ENCODE peak calls at places on chromosome X, in five cellular contexts. One of them, this sample, is unnamed.

GRCh38 chrX:150348365-150348764 is 14.8 kb upstream of the MAMLD1 start:
- DNase-seq in OCI-M1: no peak
- DNase-seq in tibial artery: no peak
- DNase-seq in RWPE1: no peak
- DNase-seq in fibroblast of mammary gland: no peak
- DNase-seq in this sample: peak

GRCh38 chrX:66676990-66677389 is 38.1 kb upstream of the EDA2R start:
- DNase-seq in OCI-M1: no peak
- DNase-seq in RWPE1: peak
- DNase-seq in tibial artery: no peak
- DNase-seq in fibroblast of mammary gland: peak
- DNase-seq in this sample: peak

GRCh38 chrX:44974462-44974861 is 101.5 kb downstream of the KDM6A start:
- DNase-seq in OCI-M1: no peak
- DNase-seq in fibroblast of mammary gland: peak
- DNase-seq in tibial artery: no peak
- DNase-seq in RWPE1: peak
- DNase-seq in this sample: peak

GRCh38 chrX:155179343-155179997 is 36.8 kb upstream of the VBP1 start:
- DNase-seq in fibroblast of mammary gland: no peak
- DNase-seq in RWPE1: no peak
- DNase-seq in OCI-M1: peak
- DNase-seq in tibial artery: no peak
- DNase-seq in this sample: no peak

GRCh38 chrX:31969714-31970113 is 897.9 kb upstream of the FTHL17 start:
- DNase-seq in OCI-M1: no peak
- DNase-seq in fibroblast of mammary gland: no peak
- DNase-seq in RWPE1: no peak
- DNase-seq in tibial artery: no peak
- DNase-seq in this sample: peak

GRCh38 chrX:19005909-19006308 is 22.0 kb upstream of the PHKA2 start:
- DNase-seq in tibial artery: no peak
- DNase-seq in fibroblast of mammary gland: no peak
- DNase-seq in OCI-M1: no peak
- DNase-seq in RWPE1: no peak
- DNase-seq in this sample: no peak

GRCh38 chrX:120463241-120463640 is 5.9 kb downstream of the LAMP2 start:
- DNase-seq in RWPE1: no peak
- DNase-seq in tibial artery: peak
- DNase-seq in fibroblast of mammary gland: peak
- DNase-seq in OCI-M1: peak
- DNase-seq in this sample: peak

GRCh38 chrX:107710617-107711391 is 64.8 kb downstream of the TSC22D3 start:
- DNase-seq in OCI-M1: peak
- DNase-seq in tibial artery: peak
- DNase-seq in fibroblast of mammary gland: peak
- DNase-seq in RWPE1: peak
- DNase-seq in this sample: peak

GRCh38 chrX:9337056-9337455 is 127.8 kb upstream of the TBL1X start:
- DNase-seq in fibroblast of mammary gland: peak
- DNase-seq in RWPE1: no peak
- DNase-seq in OCI-M1: no peak
- DNase-seq in tibial artery: peak
- DNase-seq in this sample: no peak

GRCh38 chrX:148380614-148381561 is 119.5 kb upstream of the AFF2 start:
- DNase-seq in fibroblast of mammary gland: no peak
- DNase-seq in RWPE1: no peak
- DNase-seq in tibial artery: no peak
- DNase-seq in OCI-M1: peak
- DNase-seq in this sample: peak

GRCh38 chrX:148459343-148459742 is 41.1 kb upstream of the AFF2 start:
- DNase-seq in fibroblast of mammary gland: no peak
- DNase-seq in OCI-M1: no peak
- DNase-seq in tibial artery: no peak
- DNase-seq in RWPE1: no peak
- DNase-seq in this sample: no peak

GRCh38 chrX:30620980-30621716 is 32.1 kb upstream of the GK start:
- DNase-seq in OCI-M1: peak
- DNase-seq in tibial artery: peak
- DNase-seq in fibroblast of mammary gland: peak
- DNase-seq in RWPE1: peak
- DNase-seq in this sample: peak

GRCh38 chrX:84363054-84363453 is 139.2 kb downstream of the HDX start:
- DNase-seq in tibial artery: no peak
- DNase-seq in OCI-M1: no peak
- DNase-seq in fibroblast of mammary gland: peak
- DNase-seq in RWPE1: no peak
- DNase-seq in this sample: no peak

GRCh38 chrX:39850630-39851152 is 247.1 kb downstream of the BCOR start:
- DNase-seq in RWPE1: no peak
- DNase-seq in tibial artery: no peak
- DNase-seq in OCI-M1: peak
- DNase-seq in fibroblast of mammary gland: peak
- DNase-seq in this sample: peak

GRCh38 chrX:37378399-37378798 is 29.2 kb downstream of the PRRG1 start:
- DNase-seq in fibroblast of mammary gland: peak
- DNase-seq in tibial artery: no peak
- DNase-seq in RWPE1: no peak
- DNase-seq in OCI-M1: no peak
- DNase-seq in this sample: no peak

GRCh38 chrX:150623583-150623982 is 55.2 kb downstream of the MTM1 start:
- DNase-seq in RWPE1: no peak
- DNase-seq in OCI-M1: no peak
- DNase-seq in tibial artery: no peak
- DNase-seq in fibroblast of mammary gland: no peak
- DNase-seq in this sample: no peak

GRCh38 chrX:86215260-86215659 is 67.0 kb downstream of the DACH2 start:
- DNase-seq in RWPE1: no peak
- DNase-seq in OCI-M1: no peak
- DNase-seq in tibial artery: no peak
- DNase-seq in fibroblast of mammary gland: no peak
- DNase-seq in this sample: no peak

GRCh38 chrX:103431316-103431715 is 55.0 kb downstream of the BEX3 start:
- DNase-seq in RWPE1: no peak
- DNase-seq in tibial artery: no peak
- DNase-seq in fibroblast of mammary gland: peak
- DNase-seq in OCI-M1: no peak
- DNase-seq in this sample: peak

GRCh38 chrX:48897157-48897620 is 379 bp downstream of the TIMM17B start:
- DNase-seq in OCI-M1: peak
- DNase-seq in fibroblast of mammary gland: peak
- DNase-seq in tibial artery: peak
- DNase-seq in RWPE1: peak
- DNase-seq in this sample: peak

GRCh38 chrX:112148397-112148796 is 65.8 kb upstream of the TRPC5 start:
- DNase-seq in OCI-M1: no peak
- DNase-seq in tibial artery: no peak
- DNase-seq in fibroblast of mammary gland: no peak
- DNase-seq in RWPE1: no peak
- DNase-seq in this sample: no peak

GRCh38 chrX:15702488-15703371 is 35.3 kb upstream of the CA5B start:
- DNase-seq in tibial artery: no peak
- DNase-seq in OCI-M1: no peak
- DNase-seq in fibroblast of mammary gland: no peak
- DNase-seq in RWPE1: no peak
- DNase-seq in this sample: no peak

GRCh38 chrX:9906919-9907318 is 60.2 kb upstream of the CLDN34 start:
- DNase-seq in RWPE1: peak
- DNase-seq in tibial artery: no peak
- DNase-seq in OCI-M1: no peak
- DNase-seq in fibroblast of mammary gland: no peak
- DNase-seq in this sample: no peak

GRCh38 chrX:16033336-16033735 is 90.0 kb upstream of the GRPR start:
- DNase-seq in OCI-M1: peak
- DNase-seq in fibroblast of mammary gland: peak
- DNase-seq in tibial artery: no peak
- DNase-seq in RWPE1: no peak
- DNase-seq in this sample: peak

GRCh38 chrX:116436358-116436816 is at the start of gene SLC6A14:
- DNase-seq in RWPE1: no peak
- DNase-seq in OCI-M1: peak
- DNase-seq in fibroblast of mammary gland: no peak
- DNase-seq in tibial artery: no peak
- DNase-seq in this sample: no peak

GRCh38 chrX:124232523-124233201 is 99.8 kb upstream of the TEX13D start:
- DNase-seq in tibial artery: no peak
- DNase-seq in RWPE1: no peak
- DNase-seq in OCI-M1: no peak
- DNase-seq in fibroblast of mammary gland: no peak
- DNase-seq in this sample: no peak

GRCh38 chrX:80808160-80808735 is 1.4 kb downstream of the BRWD3 start:
- DNase-seq in RWPE1: peak
- DNase-seq in fibroblast of mammary gland: peak
- DNase-seq in OCI-M1: peak
- DNase-seq in tibial artery: peak
- DNase-seq in this sample: peak

GRCh38 chrX:118251251-118251650 is 94.7 kb upstream of the WDR44 start:
- DNase-seq in tibial artery: peak
- DNase-seq in OCI-M1: no peak
- DNase-seq in RWPE1: no peak
- DNase-seq in fibroblast of mammary gland: peak
- DNase-seq in this sample: no peak

GRCh38 chrX:40434947-40435346 is 145.8 kb upstream of the ATP6AP2 start:
- DNase-seq in OCI-M1: peak
- DNase-seq in tibial artery: no peak
- DNase-seq in RWPE1: no peak
- DNase-seq in fibroblast of mammary gland: peak
- DNase-seq in this sample: no peak

GRCh38 chrX:113802837-113803236 is 781.0 kb upstream of the HTR2C start:
- DNase-seq in OCI-M1: no peak
- DNase-seq in tibial artery: no peak
- DNase-seq in RWPE1: no peak
- DNase-seq in fibroblast of mammary gland: no peak
- DNase-seq in this sample: no peak

GRCh38 chrX:113048896-113049295 is 208.3 kb upstream of the AMOT start:
- DNase-seq in tibial artery: no peak
- DNase-seq in fibroblast of mammary gland: no peak
- DNase-seq in RWPE1: no peak
- DNase-seq in OCI-M1: no peak
- DNase-seq in this sample: no peak

GRCh38 chrX:54865208-54865607 is 55.4 kb upstream of the TRO start:
- DNase-seq in OCI-M1: peak
- DNase-seq in tibial artery: no peak
- DNase-seq in fibroblast of mammary gland: no peak
- DNase-seq in RWPE1: no peak
- DNase-seq in this sample: no peak

GRCh38 chrX:155031657-155032056 is 5.0 kb downstream of the FUNDC2 start:
- DNase-seq in RWPE1: no peak
- DNase-seq in OCI-M1: peak
- DNase-seq in tibial artery: no peak
- DNase-seq in fibroblast of mammary gland: no peak
- DNase-seq in this sample: no peak

GRCh38 chrX:44382871-44383270 is 39.4 kb upstream of the EFHC2 start:
- DNase-seq in tibial artery: no peak
- DNase-seq in RWPE1: no peak
- DNase-seq in OCI-M1: no peak
- DNase-seq in fibroblast of mammary gland: peak
- DNase-seq in this sample: no peak

GRCh38 chrX:151184705-151185104 is 8.3 kb downstream of the GPR50 start:
- DNase-seq in RWPE1: no peak
- DNase-seq in tibial artery: no peak
- DNase-seq in OCI-M1: no peak
- DNase-seq in fibroblast of mammary gland: no peak
- DNase-seq in this sample: no peak

GRCh38 chrX:104351173-104351769 is 96.5 kb upstream of the ESX1 start:
- DNase-seq in RWPE1: peak
- DNase-seq in OCI-M1: no peak
- DNase-seq in tibial artery: no peak
- DNase-seq in fibroblast of mammary gland: peak
- DNase-seq in this sample: peak